ENCODE peak calls at places on chromosomes 5 and 9, in ten cellular contexts. D, M, T, S, K, J, Z, Y, U and Q are unnamed samples.

GRCh38 chr5:32153723-32154122 is 20.4 kb downstream of the GOLPH3 start:
- DNase-seq in D (no peak), M (no peak), T (no peak), S (no peak), K (no peak), J (no peak), Z (no peak), Y (no peak), U (no peak), Q (no peak)

GRCh38 chr5:95961617-95962474 is at the start of gene ELL2:
- DNase-seq in D (peak), M (peak), T (peak), S (peak), K (peak), J (peak), Z (peak), Y (peak), U (peak), Q (peak)

GRCh38 chr5:37814699-37815098 is 25.1 kb downstream of the GDNF start:
- DNase-seq in D (no peak), M (no peak), T (no peak), S (no peak), K (no peak), J (no peak), Z (no peak), Y (no peak), U (no peak), Q (no peak)

GRCh38 chr5:172943283-172943841 is 15.9 kb upstream of the RPL26L1 start:
- DNase-seq in D (no peak), M (no peak), T (no peak), S (no peak), K (no peak), J (peak), Z (no peak), Y (no peak), U (no peak), Q (peak)

GRCh38 chr9:34744295-34745221 is 34.6 kb upstream of the CCL21 start:
- DNase-seq in D (no peak), M (peak), T (no peak), S (no peak), K (no peak), J (no peak), Z (no peak), Y (no peak), U (no peak), Q (peak)

GRCh38 chr9:134642385-134643181 is 980 bp downstream of the COL5A1 start:
- DNase-seq in D (no peak), M (peak), T (no peak), S (no peak), K (no peak), J (peak), Z (no peak), Y (no peak), U (no peak), Q (peak)

GRCh38 chr5:95963650-95964410 is 2.2 kb upstream of the ELL2 start:
- DNase-seq in D (no peak), M (no peak), T (no peak), S (no peak), K (peak), J (no peak), Z (no peak), Y (no peak), U (no peak), Q (no peak)

GRCh38 chr9:124510650-124511425 is 3.6 kb upstream of the NR5A1 start:
- DNase-seq in D (no peak), M (peak), T (no peak), S (no peak), K (no peak), J (no peak), Z (no peak), Y (no peak), U (peak), Q (no peak)

GRCh38 chr9:126526218-126527108 is 87.3 kb upstream of the LMX1B start:
- DNase-seq in D (no peak), M (no peak), T (no peak), S (no peak), K (no peak), J (no peak), Z (no peak), Y (no peak), U (no peak), Q (peak)

GRCh38 chr5:154390746-154391359 is 54.9 kb upstream of the SAP30L start:
- DNase-seq in D (no peak), M (no peak), T (no peak), S (no peak), K (no peak), J (no peak), Z (no peak), Y (no peak), U (no peak), Q (no peak)

GRCh38 chr5:39986614-39987013 is 561.8 kb upstream of the DAB2 start:
- DNase-seq in D (no peak), M (no peak), T (no peak), S (no peak), K (no peak), J (no peak), Z (no peak), Y (no peak), U (no peak), Q (no peak)

GRCh38 chr9:18778846-18779245 is 254.2 kb downstream of the SAXO1 start:
- DNase-seq in D (no peak), M (no peak), T (no peak), S (no peak), K (no peak), J (no peak), Z (no peak), Y (no peak), U (no peak), Q (no peak)

GRCh38 chr5:180358694-180359093 is 5.6 kb upstream of the GFPT2 start:
- DNase-seq in D (no peak), M (no peak), T (no peak), S (no peak), K (no peak), J (no peak), Z (no peak), Y (no peak), U (no peak), Q (no peak)

GRCh38 chr5:40233268-40233667 is 446.4 kb upstream of the PTGER4 start:
- DNase-seq in D (no peak), M (no peak), T (no peak), S (no peak), K (no peak), J (no peak), Z (no peak), Y (no peak), U (no peak), Q (no peak)

GRCh38 chr5:136198453-136198852 is 5.5 kb upstream of the SMIM32 start:
- DNase-seq in D (no peak), M (no peak), T (no peak), S (no peak), K (no peak), J (no peak), Z (no peak), Y (no peak), U (peak), Q (no peak)

GRCh38 chr9:112038017-112038408 is 137.1 kb downstream of the SUSD1 start:
- DNase-seq in D (no peak), M (no peak), T (no peak), S (no peak), K (no peak), J (no peak), Z (no peak), Y (no peak), U (no peak), Q (no peak)

GRCh38 chr5:177546262-177546741 is 8.1 kb downstream of the FAM193B start:
- DNase-seq in D (no peak), M (peak), T (no peak), S (no peak), K (no peak), J (no peak), Z (no peak), Y (no peak), U (peak), Q (no peak)

GRCh38 chr5:139904566-139905400 is 109.2 kb downstream of the PSD2 start:
- DNase-seq in D (peak), M (no peak), T (no peak), S (no peak), K (no peak), J (peak), Z (no peak), Y (no peak), U (no peak), Q (no peak)

GRCh38 chr9:16100596-16101091 is 547.8 kb downstream of the CCDC171 start:
- DNase-seq in D (peak), M (no peak), T (no peak), S (no peak), K (no peak), J (no peak), Z (no peak), Y (no peak), U (no peak), Q (peak)

GRCh38 chr9:109101810-109102209 is 17.9 kb downstream of the TMEM245 start:
- DNase-seq in D (no peak), M (peak), T (no peak), S (no peak), K (no peak), J (no peak), Z (no peak), Y (no peak), U (no peak), Q (no peak)

GRCh38 chr9:129676970-129677369 is 11.5 kb downstream of the PRRX2 start:
- DNase-seq in D (no peak), M (no peak), T (no peak), S (no peak), K (no peak), J (no peak), Z (no peak), Y (no peak), U (no peak), Q (no peak)

GRCh38 chr9:87910821-87911220 is 6.9 kb upstream of the SPATA31C1 start:
- DNase-seq in D (no peak), M (no peak), T (no peak), S (no peak), K (no peak), J (no peak), Z (no peak), Y (no peak), U (no peak), Q (no peak)

GRCh38 chr9:125544988-125545651 is 161.9 kb downstream of the MAPKAP1 start:
- DNase-seq in D (no peak), M (no peak), T (no peak), S (no peak), K (no peak), J (no peak), Z (no peak), Y (no peak), U (no peak), Q (no peak)

GRCh38 chr5:28576022-28576421 is 1537.6 kb upstream of the CDH9 start:
- DNase-seq in D (no peak), M (peak), T (no peak), S (no peak), K (no peak), J (no peak), Z (no peak), Y (no peak), U (no peak), Q (no peak)

GRCh38 chr9:96874201-96874785 is 20.0 kb upstream of the ZNF782 start:
- DNase-seq in D (no peak), M (no peak), T (no peak), S (no peak), K (no peak), J (no peak), Z (no peak), Y (no peak), U (no peak), Q (no peak)

GRCh38 chr5:143064661-143065060 is 294.5 kb downstream of the ARHGAP26 start:
- DNase-seq in D (no peak), M (no peak), T (no peak), S (no peak), K (no peak), J (no peak), Z (no peak), Y (no peak), U (no peak), Q (no peak)

GRCh38 chr5:148176480-148176879 is 8.1 kb downstream of the SPINK14 start:
- DNase-seq in D (no peak), M (no peak), T (no peak), S (no peak), K (no peak), J (no peak), Z (no peak), Y (no peak), U (no peak), Q (no peak)

GRCh38 chr5:87576867-87577266 is 164.1 kb upstream of the CCNH start:
- DNase-seq in D (no peak), M (no peak), T (no peak), S (no peak), K (no peak), J (no peak), Z (no peak), Y (no peak), U (no peak), Q (no peak)

GRCh38 chr5:35971186-35971877 is 19.9 kb downstream of the UGT3A1 start:
- DNase-seq in D (no peak), M (no peak), T (no peak), S (no peak), K (no peak), J (no peak), Z (no peak), Y (no peak), U (no peak), Q (no peak)

GRCh38 chr9:36091028-36091953 is 45.2 kb upstream of the GLIPR2 start:
- DNase-seq in D (no peak), M (peak), T (no peak), S (no peak), K (no peak), J (no peak), Z (no peak), Y (no peak), U (peak), Q (no peak)

GRCh38 chr5:1152156-1152555 is 40.3 kb upstream of the SLC12A7 start:
- DNase-seq in D (no peak), M (no peak), T (no peak), S (no peak), K (no peak), J (no peak), Z (no peak), Y (no peak), U (no peak), Q (no peak)